ENCODE peak calls at places on chromosomes 6 and 20, in six cellular contexts. K is cardiac muscle cell, G is A549, P is left ventricle myocardium inferior, Q is upper lobe of left lung, A is uterus. M is an unnamed sample. For H3K4me1, the result is how much of the 10 kb centered on the place peaks cover.

GRCh38 chr6:119259027-119259426 is 90.5 kb downstream of the MAN1A1 start:
- DNase-seq in K (no peak), G (no peak), P (no peak), Q (no peak), A (no peak), M (no peak)

GRCh38 chr6:100622907-100623692 is 158.4 kb upstream of the SIM1 start:
- DNase-seq in K (no peak), G (no peak), P (no peak), Q (no peak), A (no peak), M (no peak)

GRCh38 chr20:63553933-63554290 is at the start of gene FNDC11:
- DNase-seq in K (peak), G (no peak), P (no peak), Q (peak), A (peak), M (no peak)

GRCh38 chr6:161242113-161242512 is 31.7 kb downstream of the AGPAT4 start:
- DNase-seq in K (no peak), G (no peak), P (no peak), Q (no peak), A (no peak), M (no peak)

GRCh38 chr6:37882724-37883413 is 63.3 kb downstream of the ZFAND3 start:
- DNase-seq in K (no peak), G (no peak), P (no peak), Q (no peak), A (no peak), M (no peak)

GRCh38 chr20:41349943-41350342 is 9.3 kb downstream of the LPIN3 start:
- DNase-seq in K (no peak), G (no peak), P (no peak), Q (no peak), A (no peak), M (peak)

GRCh38 chr6:44381739-44382138 is 5.8 kb upstream of the CDC5L start:
- DNase-seq in K (no peak), G (no peak), P (no peak), Q (peak), A (no peak), M (no peak)

GRCh38 chr20:11922561-11922960 is 4.9 kb downstream of the BTBD3 start:
- DNase-seq in K (no peak), G (no peak), P (no peak), Q (no peak), A (no peak), M (no peak)

GRCh38 chr20:2387180-2387577 is 6.5 kb downstream of the TGM6 start:
- DNase-seq in K (peak), G (peak), P (no peak), Q (no peak), A (no peak), M (no peak)

GRCh38 chr20:20060234-20060998 is 8.1 kb downstream of the CFAP61 start:
- DNase-seq in K (no peak), G (no peak), P (no peak), Q (no peak), A (no peak), M (no peak)

GRCh38 chr6:115733426-115733825 is 327.3 kb downstream of the FRK start:
- DNase-seq in K (no peak), G (no peak), P (no peak), Q (no peak), A (no peak), M (no peak)

GRCh38 chr6:163985710-163986109 is 571.2 kb downstream of the QKI start:
- DNase-seq in K (no peak), G (no peak), P (no peak), Q (no peak), A (no peak), M (no peak)

GRCh38 chr6:25586927-25587326 is 65.1 kb upstream of the SCGN start:
- DNase-seq in K (no peak), G (no peak), P (no peak), Q (no peak), A (no peak), M (no peak)

GRCh38 chr6:139846538-139847321 is 472.3 kb upstream of the CITED2 start:
- DNase-seq in K (peak), G (no peak), P (no peak), Q (peak), A (no peak), M (no peak)

GRCh38 chr6:137230547-137230946 is 11.4 kb upstream of the IFNGR1 start:
- DNase-seq in K (no peak), G (no peak), P (no peak), Q (peak), A (no peak), M (no peak)

GRCh38 chr6:138508676-138508988 is 9.3 kb upstream of the NHSL1 start:
- DNase-seq in K (no peak), G (no peak), P (no peak), Q (no peak), A (no peak), M (no peak)

GRCh38 chr6:131669891-131670290 is 31.3 kb downstream of the OR2A4 start:
- DNase-seq in K (no peak), G (no peak), P (no peak), Q (no peak), A (no peak), M (no peak)

GRCh38 chr6:44247338-44248302 is 719 bp downstream of the HSP90AB1 start:
- DNase-seq in K (peak), G (no peak), P (peak), Q (peak), A (peak), M (no peak)

GRCh38 chr6:33589723-33590530 is 9.9 kb upstream of the BAK1 start:
- DNase-seq in K (peak), G (peak), P (no peak), Q (peak), A (peak), M (peak)

GRCh38 chr6:5081955-5082354 is 3.2 kb upstream of the PPP1R3G start:
- DNase-seq in K (no peak), G (no peak), P (no peak), Q (no peak), A (no peak), M (no peak)

GRCh38 chr6:83270971-83271714 is 78.0 kb downstream of the RWDD2A start:
- DNase-seq in K (no peak), G (no peak), P (no peak), Q (no peak), A (no peak), M (no peak)

GRCh38 chr6:108622601-108623335 is 62.1 kb downstream of the FOXO3 start:
- DNase-seq in K (no peak), G (no peak), P (peak), Q (peak), A (peak), M (no peak)

GRCh38 chr6:105985816-105986632 is 100.1 kb upstream of the PRDM1 start:
- DNase-seq in K (peak), G (no peak), P (no peak), Q (peak), A (no peak), M (no peak)

GRCh38 chr6:2770171-2770570 is 5.0 kb downstream of the WRNIP1 start:
- DNase-seq in K (peak), G (no peak), P (peak), Q (no peak), A (no peak), M (no peak)

GRCh38 chr6:100257661-100258395 is 206.9 kb downstream of the SIM1 start:
- DNase-seq in K (no peak), G (peak), P (no peak), Q (no peak), A (no peak), M (no peak)

GRCh38 chr6:155782320-155782730 is 326.7 kb upstream of the NOX3 start:
- DNase-seq in K (no peak), G (peak), P (no peak), Q (no peak), A (no peak), M (peak)

GRCh38 chr20:51428451-51429143 is 113.9 kb downstream of the NFATC2 start:
- DNase-seq in K (peak), G (no peak), P (peak), Q (peak), A (peak), M (no peak)

GRCh38 chr20:18614244-18614643 is 26.4 kb downstream of the DTD1 start:
- DNase-seq in K (no peak), G (no peak), P (no peak), Q (no peak), A (no peak), M (no peak)

GRCh38 chr6:46380152-46380807 is 111.0 kb downstream of the RCAN2 start:
- DNase-seq in K (no peak), G (no peak), P (no peak), Q (no peak), A (no peak), M (no peak)

GRCh38 chr6:22368794-22369193 is 72.0 kb upstream of the PRL start:
- DNase-seq in K (no peak), G (no peak), P (no peak), Q (no peak), A (no peak), M (no peak)

GRCh38 chr20:20255104-20255503 is 112.8 kb upstream of the INSM1 start:
- DNase-seq in K (no peak), G (no peak), P (no peak), Q (peak), A (no peak), M (no peak)

GRCh38 chr20:36924167-36925045 is 27.1 kb downstream of the SAMHD1 start:
- DNase-seq in K (no peak), G (no peak), P (no peak), Q (no peak), A (no peak), M (no peak)

GRCh38 chr20:33337531-33338165 is 54.6 kb downstream of the BPIFB1 start:
- DNase-seq in K (no peak), G (no peak), P (no peak), Q (no peak), A (no peak), M (no peak)

GRCh38 chr6:35587167-35587566 is 74.5 kb upstream of the TULP1 start:
- DNase-seq in K (no peak), G (no peak), P (no peak), Q (no peak), A (no peak), M (no peak)
- H3K4me1 ChIP-seq in K (under half), G (under half), P (half or more), Q (half or more), A (under half), M (half or more)

GRCh38 chr20:60206259-60206658 is 248.0 kb downstream of the CDH26 start:
- DNase-seq in K (peak), G (peak), P (no peak), Q (no peak), A (no peak), M (peak)
- TF ChIP-seq CTCF in K (peak), G (peak), P (peak), Q (no peak), A (no peak), M (peak)

DNA sequence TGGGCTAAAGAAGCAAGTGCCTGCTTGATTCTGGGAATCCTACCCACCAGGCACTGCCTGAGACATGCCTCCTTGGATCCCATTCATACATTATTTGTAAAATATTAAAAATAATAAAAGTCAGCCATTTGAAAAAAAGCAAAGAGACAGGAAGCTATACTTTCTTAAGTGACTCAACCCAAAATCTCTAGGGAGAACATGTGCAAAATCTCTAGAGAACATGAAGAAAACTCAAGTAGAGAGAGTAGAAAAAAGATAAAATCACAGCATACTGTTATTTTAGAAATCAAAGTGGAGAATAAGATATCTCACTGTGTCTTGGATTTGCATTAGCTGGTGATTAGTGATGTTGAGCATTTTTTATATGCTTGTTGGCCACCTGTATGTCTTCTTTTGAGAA is 197.2 kb upstream of the GGTLC1 start:
- DNase-seq in K (no peak), G (no peak), P (no peak), Q (no peak), A (no peak), M (no peak)
- H3K4me1 ChIP-seq in K (under half), G (under half), P (under half), Q (under half), A (under half), M (under half)

DNA sequence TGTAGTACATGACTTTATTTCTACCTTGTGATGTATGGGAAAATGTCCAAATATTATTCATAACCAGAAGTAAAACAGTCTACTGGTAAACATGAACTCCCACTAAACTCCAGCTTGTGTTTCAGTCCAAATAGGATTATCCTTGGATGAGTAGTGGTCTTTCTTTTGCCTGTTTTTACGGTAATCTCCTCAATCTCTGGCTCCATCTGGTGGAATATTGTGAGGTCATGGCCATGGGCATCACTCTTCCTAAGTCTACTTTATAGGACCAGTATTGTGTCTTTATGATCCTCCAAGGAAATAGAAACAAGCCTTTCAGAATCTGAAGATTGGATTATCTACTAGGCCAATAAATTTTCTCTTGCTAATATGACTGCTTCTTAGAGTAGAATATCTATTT is 505.0 kb downstream of the BMP2 start:
- DNase-seq in K (no peak), G (no peak), P (no peak), Q (no peak), A (no peak), M (no peak)
- TF ChIP-seq CTCF in K (peak), G (no peak), P (peak), Q (no peak), A (no peak), M (peak)

DNA sequence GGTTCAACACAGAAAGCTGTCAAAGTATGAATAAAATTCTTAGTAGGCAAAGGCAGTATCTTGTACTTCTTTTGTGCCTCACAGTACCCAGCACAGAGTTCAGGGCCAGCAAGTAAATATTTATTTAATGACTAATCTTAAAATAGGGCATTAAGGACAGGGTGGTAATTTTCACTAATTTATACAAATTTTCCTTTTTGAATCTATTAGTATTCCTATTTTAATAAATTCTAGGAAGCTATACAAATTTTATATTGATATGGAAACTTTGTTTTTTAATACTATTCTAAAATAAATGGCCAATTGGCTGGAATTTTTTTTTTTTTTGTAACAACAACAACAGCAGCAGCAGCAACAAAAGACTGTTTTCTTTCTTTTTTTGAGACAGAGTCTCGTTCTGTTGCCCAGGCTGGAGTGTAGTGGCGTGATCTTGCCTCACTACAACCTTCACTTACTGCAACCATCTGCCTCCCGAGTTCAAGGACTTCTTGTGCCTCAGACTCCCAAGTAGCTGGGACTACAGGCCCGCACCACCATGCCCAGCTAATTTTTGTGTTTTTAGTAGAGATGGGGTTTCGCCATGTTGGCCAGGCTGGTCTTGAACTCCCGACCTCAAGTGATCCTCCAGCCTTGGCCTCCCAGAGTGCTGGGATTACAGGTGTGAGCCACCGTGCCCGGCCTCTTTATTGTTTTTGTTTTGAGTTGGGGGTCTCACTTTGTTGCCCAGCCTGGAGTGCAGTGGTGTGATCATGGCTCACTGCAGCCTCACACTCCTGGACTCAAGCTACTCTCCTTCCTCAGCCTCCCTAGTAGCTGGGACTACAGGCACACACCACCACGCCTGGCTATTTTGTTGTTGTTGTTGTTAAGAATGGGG is 85.2 kb downstream of the FKBP5 start:
- DNase-seq in K (no peak), G (no peak), P (no peak), Q (no peak), A (no peak), M (no peak)
- H3K4me1 ChIP-seq in K (under half), G (under half), P (half or more), Q (half or more), A (under half), M (half or more)

GRCh38 chr6:15638373-15638772 is 24.5 kb downstream of the DTNBP1 start:
- DNase-seq in K (no peak), G (no peak), P (no peak), Q (no peak), A (no peak), M (no peak)

GRCh38 chr6:15644904-15645303 is 17.9 kb downstream of the DTNBP1 start:
- DNase-seq in K (no peak), G (no peak), P (no peak), Q (no peak), A (no peak), M (no peak)

GRCh38 chr6:15643542-15643941 is 19.3 kb downstream of the DTNBP1 start:
- DNase-seq in K (no peak), G (no peak), P (no peak), Q (no peak), A (no peak), M (no peak)

DNA sequence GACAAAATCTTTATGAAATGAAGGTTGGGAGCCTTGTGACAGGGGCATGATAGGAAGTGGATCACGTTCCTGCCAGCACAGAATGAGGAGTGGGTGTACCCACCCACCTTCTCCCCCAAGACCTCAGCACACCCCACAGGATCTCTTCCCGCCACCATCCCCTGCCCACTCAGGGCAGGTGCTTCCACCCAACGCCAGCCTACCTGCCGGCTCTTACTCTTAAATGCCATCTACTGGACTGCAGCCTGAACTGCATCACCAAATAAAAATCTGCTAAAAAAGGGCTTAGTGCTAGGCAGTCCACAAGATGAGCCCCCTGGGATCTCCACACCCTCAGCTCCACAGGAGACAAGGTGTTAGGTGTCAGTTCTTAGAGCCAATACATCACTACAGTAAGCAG is 20.6 kb downstream of the DTNBP1 start:
- DNase-seq in K (no peak), G (no peak), P (no peak), Q (no peak), A (no peak), M (no peak)
- TF ChIP-seq CTCF in K (peak), G (no peak), P (no peak), Q (no peak), A (no peak), M (no peak)

M was measured in RWPE2.